ENCODE peak calls at places on chromosomes 6 and 20, in seven cellular contexts. A, W, O, G, P, T and B are unnamed samples.

GRCh38 chr6:150229775-150230561 is 87.1 kb downstream of the PPP1R14C start:
- DNase-seq in A (peak; percentile 71), W (no peak), O (no peak), G (no peak), P (no peak), T (no peak), B (no peak)

GRCh38 chr6:31945507-31946369 is at the start of gene CFB:
- DNase-seq in A (peak; percentile 93), W (peak; percentile 54), O (peak; percentile 86), G (no peak), P (no peak), T (no peak), B (peak; percentile 46)

GRCh38 chr6:679282-679681 is 13.7 kb downstream of the EXOC2 start:
- DNase-seq in A (no peak), W (no peak), O (no peak), G (no peak), P (no peak), T (no peak), B (peak; percentile 26)

GRCh38 chr6:134753001-134753400 is 196.9 kb downstream of the ALDH8A1 start:
- DNase-seq in A (no peak), W (no peak), O (no peak), G (no peak), P (no peak), T (no peak), B (no peak)

GRCh38 chr6:130982060-130982459 is 81.0 kb downstream of the EPB41L2 start:
- DNase-seq in A (no peak), W (no peak), O (no peak), G (no peak), P (no peak), T (no peak), B (no peak)

GRCh38 chr6:101853226-101853625 is 459.7 kb downstream of the GRIK2 start:
- DNase-seq in A (no peak), W (no peak), O (no peak), G (no peak), P (no peak), T (no peak), B (no peak)

GRCh38 chr6:33716379-33716778 is 4.9 kb upstream of the UQCC2 start:
- DNase-seq in A (no peak), W (no peak), O (no peak), G (peak; percentile 78), P (no peak), T (no peak), B (no peak)

GRCh38 chr20:19129976-19130612 is 82.3 kb upstream of the SLC24A3 start:
- DNase-seq in A (no peak), W (no peak), O (no peak), G (peak; percentile 10), P (no peak), T (no peak), B (no peak)

GRCh38 chr6:137724018-137724403 is 143.0 kb upstream of the TNFAIP3 start:
- DNase-seq in A (no peak), W (no peak), O (no peak), G (no peak), P (no peak), T (no peak), B (no peak)

GRCh38 chr6:146884728-146885127 is 286.0 kb downstream of the ADGB start:
- DNase-seq in A (no peak), W (no peak), O (no peak), G (no peak), P (no peak), T (no peak), B (no peak)

GRCh38 chr20:21352703-21353102 is 44.6 kb downstream of the NKX2-4 start:
- DNase-seq in A (peak; percentile 14), W (no peak), O (no peak), G (no peak), P (no peak), T (no peak), B (peak; percentile 32)

GRCh38 chr20:49446808-49447207 is 35.7 kb downstream of the KCNB1 start:
- DNase-seq in A (peak; percentile 42), W (peak; percentile 92), O (no peak), G (no peak), P (no peak), T (no peak), B (no peak)

GRCh38 chr20:4667836-4668235 is 53.9 kb upstream of the PRND start:
- DNase-seq in A (no peak), W (no peak), O (no peak), G (no peak), P (no peak), T (no peak), B (no peak)

GRCh38 chr20:59010995-59011873 is 4.2 kb upstream of the CTSZ start:
- DNase-seq in A (peak; percentile 91), W (peak; percentile 64), O (no peak), G (no peak), P (no peak), T (no peak), B (peak; percentile 23)

GRCh38 chr6:20845592-20845991 is 311.3 kb downstream of the CDKAL1 start:
- DNase-seq in A (no peak), W (no peak), O (no peak), G (no peak), P (no peak), T (no peak), B (no peak)

GRCh38 chr6:112013051-112013450 is 40.9 kb upstream of the CCN6 start:
- DNase-seq in A (no peak), W (no peak), O (no peak), G (no peak), P (no peak), T (no peak), B (no peak)

GRCh38 chr6:156687875-156688549 is 89.2 kb upstream of the ARID1B start:
- DNase-seq in A (peak; percentile 56), W (no peak), O (no peak), G (no peak), P (no peak), T (no peak), B (no peak)

GRCh38 chr6:11425431-11425871 is 112.1 kb upstream of the TMEM170B start:
- DNase-seq in A (no peak), W (no peak), O (no peak), G (no peak), P (no peak), T (no peak), B (no peak)